ENCODE peak calls at places on chromosomes 2 and 18, in five cellular contexts. I, V, U, B and Y are unnamed samples.

GRCh38 chr2:138829326-138829725 is 49.1 kb upstream of the NXPH2 start:
- DNase-seq in B (peak), U (peak), I (peak), V (peak), Y (no peak)

GRCh38 chr2:7592618-7593140 is 675.5 kb downstream of the RNF144A start:
- DNase-seq in V (no peak), I (no peak), U (no peak), B (no peak), Y (no peak)

GRCh38 chr2:21288299-21288698 is 164.5 kb downstream of the TDRD15 start:
- DNase-seq in I (no peak), U (no peak), B (no peak), V (no peak), Y (no peak)

GRCh38 chr2:233033672-233034071 is 1.2 kb downstream of the NEU2 start:
- DNase-seq in U (no peak), V (no peak), I (no peak), B (no peak), Y (no peak)

GRCh38 chr2:186592137-186592875 is 2.5 kb downstream of the ITGAV start:
- DNase-seq in B (no peak), I (no peak), U (no peak), V (no peak), Y (no peak)

GRCh38 chr18:49002045-49002444 is 51.3 kb upstream of the SMAD7 start:
- DNase-seq in B (no peak), V (no peak), U (no peak), I (no peak), Y (no peak)

GRCh38 chr2:68366083-68366560 is 1.0 kb downstream of the PLEK start:
- DNase-seq in I (no peak), B (no peak), V (no peak), U (no peak), Y (no peak)

GRCh38 chr2:188068093-188068492 is 223.6 kb upstream of the GULP1 start:
- DNase-seq in V (no peak), B (no peak), I (no peak), U (no peak), Y (no peak)

GRCh38 chr18:71223487-71223886 is 934.6 kb downstream of the SOCS6 start:
- DNase-seq in V (no peak), U (no peak), I (no peak), B (no peak), Y (no peak)

GRCh38 chr2:100856732-100857131 is 36.8 kb downstream of the NPAS2 start:
- DNase-seq in U (no peak), V (peak), B (no peak), I (no peak), Y (no peak)

GRCh38 chr2:43269074-43269572 is 42.7 kb upstream of the ZFP36L2 start:
- DNase-seq in B (no peak), U (no peak), I (peak), V (no peak), Y (peak)

GRCh38 chr2:239832101-239832994 is 192.8 kb downstream of the NDUFA10 start:
- DNase-seq in U (no peak), B (peak), I (no peak), V (no peak), Y (peak)

GRCh38 chr2:138516030-138516704 is 14.6 kb downstream of the SPOPL start:
- DNase-seq in I (no peak), B (no peak), U (no peak), V (no peak), Y (no peak)

GRCh38 chr18:62399306-62399705 is 74.2 kb downstream of the TNFRSF11A start:
- DNase-seq in V (no peak), I (no peak), U (no peak), B (no peak), Y (no peak)

GRCh38 chr2:169276045-169276444 is 86.3 kb downstream of the LRP2 start:
- DNase-seq in U (no peak), B (no peak), I (no peak), V (peak), Y (no peak)